ENCODE peak calls at places on chromosomes 7 and 10, in nine cellular contexts. Z, W, O, S, J, U, K, F and P are unnamed samples.

GRCh38 chr7:55308186-55308929 is 56.8 kb upstream of the LANCL2 start:
- DNase-seq in O (no peak), Z (no peak), K (no peak), J (peak), F (no peak), U (no peak), S (no peak), W (peak), P (no peak)

GRCh38 chr10:59435707-59436106 is 73.4 kb upstream of the FAM13C start:
- DNase-seq in Z (no peak), O (no peak), F (no peak), W (no peak), J (no peak), U (no peak), S (no peak), K (no peak), P (no peak)

GRCh38 chr10:114815751-114816150 is 5.8 kb upstream of the FHIP2A start:
- DNase-seq in J (no peak), U (no peak), O (no peak), W (no peak), F (no peak), Z (no peak), K (no peak), S (no peak), P (no peak)

GRCh38 chr10:79049931-79050895 is 18.6 kb upstream of the ZMIZ1 start:
- DNase-seq in O (no peak), K (no peak), W (no peak), U (no peak), Z (no peak), J (peak), S (no peak), F (no peak), P (no peak)

GRCh38 chr10:127149613-127150081 is 46.7 kb downstream of the INSYN2A start:
- DNase-seq in K (no peak), F (no peak), U (no peak), S (no peak), J (peak), W (peak), Z (no peak), O (no peak), P (no peak)

GRCh38 chr7:97418312-97418711 is 300.8 kb downstream of the SDHAF3 start:
- DNase-seq in S (no peak), J (no peak), Z (no peak), F (no peak), O (no peak), U (no peak), K (no peak), W (no peak), P (no peak)

GRCh38 chr10:110269641-110270318 is 34.9 kb downstream of the SMNDC1 start:
- DNase-seq in K (no peak), O (peak), Z (no peak), W (peak), U (no peak), J (no peak), S (no peak), F (no peak), P (no peak)

GRCh38 chr10:21808525-21808924 is 195.0 kb downstream of the DNAJC1 start:
- DNase-seq in O (no peak), F (no peak), S (no peak), W (no peak), J (no peak), U (no peak), K (no peak), Z (no peak), P (no peak)

GRCh38 chr10:128011059-128011979 is 104.4 kb downstream of the PTPRE start:
- DNase-seq in J (peak), Z (peak), W (peak), O (peak), F (peak), K (peak), U (peak), S (peak), P (peak)

GRCh38 chr7:136254148-136254547 is 277.0 kb upstream of the MTPN start:
- DNase-seq in Z (no peak), J (no peak), K (no peak), F (no peak), S (no peak), W (no peak), O (no peak), U (no peak), P (no peak)

GRCh38 chr7:109503421-109503820 is 933.7 kb downstream of the DNAJB9 start:
- DNase-seq in Z (no peak), O (no peak), U (no peak), F (no peak), W (no peak), J (no peak), S (no peak), K (no peak), P (no peak)

GRCh38 chr7:140022582-140023211 is 40.1 kb downstream of the PARP12 start:
- DNase-seq in J (peak), K (no peak), S (no peak), O (peak), W (peak), U (no peak), Z (no peak), F (no peak), P (no peak)

GRCh38 chr7:103031781-103032180 is 42.8 kb downstream of the FBXL13 start:
- DNase-seq in W (no peak), U (no peak), Z (no peak), S (no peak), J (peak), F (no peak), O (no peak), K (no peak), P (no peak)

GRCh38 chr10:61451357-61451756 is 1.8 kb downstream of the TMEM26 start:
- DNase-seq in W (no peak), F (no peak), O (no peak), Z (no peak), K (no peak), U (no peak), J (no peak), S (no peak), P (no peak)

GRCh38 chr7:158912406-158912805 is 56.0 kb downstream of the DYNC2I1 start:
- DNase-seq in W (no peak), K (no peak), Z (no peak), J (no peak), F (no peak), U (no peak), O (no peak), S (no peak), P (no peak)

GRCh38 chr10:130686680-130687300 is 550.6 kb downstream of the GLRX3 start:
- DNase-seq in F (no peak), S (no peak), J (no peak), W (no peak), K (no peak), O (no peak), U (no peak), Z (peak), P (no peak)

GRCh38 chr7:139109188-139109982 is at the start of gene ZC3HAV1:
- DNase-seq in J (peak), Z (peak), U (peak), O (peak), F (peak), S (peak), K (peak), W (peak), P (peak)

GRCh38 chr10:99785646-99786045 is 3.2 kb downstream of the ABCC2 start:
- DNase-seq in F (no peak), U (no peak), W (no peak), J (no peak), S (no peak), K (no peak), Z (peak), O (no peak), P (no peak)

GRCh38 chr7:119374436-119374835 is 898.5 kb upstream of the KCND2 start:
- DNase-seq in S (no peak), Z (no peak), F (no peak), O (no peak), U (no peak), J (no peak), K (no peak), W (no peak), P (no peak)

GRCh38 chr10:17009228-17009700 is 120.3 kb downstream of the CUBN start:
- DNase-seq in U (no peak), J (peak), O (no peak), W (peak), Z (no peak), F (no peak), S (no peak), K (no peak), P (no peak)

GRCh38 chr10:98959486-98959885 is 276.2 kb downstream of the HPSE2 start:
- DNase-seq in W (no peak), F (no peak), S (no peak), K (no peak), Z (no peak), O (no peak), J (no peak), U (no peak), P (no peak)

GRCh38 chr7:7989133-7989984 is 20.8 kb downstream of the GLCCI1 start:
- DNase-seq in K (no peak), S (no peak), O (no peak), Z (no peak), F (no peak), J (no peak), W (no peak), U (no peak), P (no peak)

GRCh38 chr7:127652333-127653248 is 597 bp downstream of the SND1 start:
- DNase-seq in K (no peak), W (peak), O (no peak), J (peak), S (no peak), U (no peak), F (peak), Z (no peak), P (no peak)

GRCh38 chr7:138328215-138328614 is 131.8 kb upstream of the TRIM24 start:
- DNase-seq in S (no peak), K (no peak), J (no peak), W (no peak), U (no peak), O (no peak), Z (no peak), F (no peak), P (no peak)

GRCh38 chr10:482036-482435 is 207.4 kb downstream of the DIP2C start:
- DNase-seq in U (no peak), S (no peak), Z (no peak), F (no peak), W (no peak), K (no peak), J (no peak), O (no peak), P (no peak)

GRCh38 chr10:5698062-5698461 is 13.4 kb downstream of the TASOR2 start:
- DNase-seq in W (no peak), K (no peak), U (no peak), S (no peak), J (no peak), O (no peak), Z (no peak), F (no peak), P (no peak)

GRCh38 chr10:114100848-114101741 is 57.4 kb downstream of the ADRB1 start:
- DNase-seq in S (no peak), O (peak), J (peak), Z (no peak), F (no peak), W (peak), U (peak), K (no peak), P (no peak)

GRCh38 chr10:60428387-60428737 is 38.7 kb upstream of the ANK3 start:
- DNase-seq in W (peak), S (no peak), O (no peak), K (no peak), J (no peak), F (no peak), Z (no peak), U (no peak), P (no peak)

GRCh38 chr7:26280097-26280496 is 11.6 kb upstream of the SNX10 start:
- DNase-seq in S (no peak), O (no peak), J (no peak), U (no peak), W (no peak), Z (no peak), K (no peak), F (no peak), P (no peak)

GRCh38 chr10:21494221-21495001 is 31.1 kb downstream of the SKIDA1 start:
- DNase-seq in F (no peak), U (peak), Z (no peak), S (no peak), J (peak), W (peak), K (no peak), O (no peak), P (peak)

GRCh38 chr7:107951896-107952295 is 51.1 kb downstream of the LAMB1 start:
- DNase-seq in S (no peak), K (no peak), J (no peak), O (no peak), U (peak), F (no peak), W (no peak), Z (no peak), P (no peak)

GRCh38 chr10:78531088-78531487 is 497.4 kb downstream of the RPS24 start:
- DNase-seq in U (no peak), J (no peak), W (no peak), S (no peak), Z (no peak), K (no peak), O (peak), F (no peak), P (no peak)

GRCh38 chr10:63780075-63780474 is 258.9 kb downstream of the REEP3 start:
- DNase-seq in W (no peak), S (no peak), K (no peak), O (no peak), U (no peak), Z (no peak), J (no peak), F (no peak), P (no peak)

GRCh38 chr7:135164357-135165021 is 6.0 kb downstream of the CYREN start:
- DNase-seq in S (no peak), K (no peak), U (peak), F (no peak), Z (no peak), W (no peak), O (no peak), J (no peak), P (peak)